ENCODE peak calls at places on chromosomes 1 and 21, in four cellular contexts. S is upper lobe of left lung; A is activated T-cell treated with anti-CD3 and anti-CD28 coated beads, Interleukin-2, amount 50 U/mL, for 72 hours; J is Panc1. H is an unnamed sample.

GRCh38 chr1:235617808-235618207 is 31.8 kb downstream of the GNG4 start:
- ATAC-seq in S (no peak), J (peak; percentile 63), A (no peak), H (no peak)

GRCh38 chr1:198662821-198663220 is 24.0 kb downstream of the PTPRC start:
- ATAC-seq in J (no peak), A (peak; percentile 54), S (no peak), H (peak; percentile 65)

GRCh38 chr21:29817450-29817849 is 122.3 kb downstream of the GRIK1 start:
- ATAC-seq in J (no peak), S (no peak), A (no peak), H (no peak)

GRCh38 chr1:35143737-35144508 is 49.0 kb downstream of the SFPQ start:
- ATAC-seq in J (no peak), S (no peak), A (no peak), H (no peak)

GRCh38 chr1:192448026-192448578 is 127.5 kb upstream of the RGS1 start:
- ATAC-seq in A (no peak), J (no peak), S (no peak), H (no peak)

GRCh38 chr1:156517746-156518145 is 17.2 kb upstream of the MEF2D start:
- ATAC-seq in J (no peak), A (no peak), S (no peak), H (no peak)

GRCh38 chr1:66985835-66986234 is 61.0 kb downstream of the MIER1 start:
- ATAC-seq in S (no peak), J (no peak), A (no peak), H (no peak)

GRCh38 chr1:160401487-160401805 is 1.1 kb downstream of the VANGL2 start:
- ATAC-seq in J (no peak), S (no peak), A (no peak), H (no peak)

GRCh38 chr1:28928306-28928987 is 14.1 kb downstream of the EPB41 start:
- ATAC-seq in J (no peak), S (no peak), A (no peak), H (peak; percentile 43)

GRCh38 chr1:203444077-203444683 is 31.4 kb upstream of the PRELP start:
- ATAC-seq in S (no peak), A (no peak), J (no peak), H (no peak)

GRCh38 chr1:23793861-23794731 is 3.2 kb downstream of the LYPLA2 start:
- ATAC-seq in A (no peak), S (no peak), J (no peak), H (no peak)

GRCh38 chr1:232162001-232162400 is 467.9 kb downstream of the SIPA1L2 start:
- ATAC-seq in A (no peak), S (no peak), J (no peak), H (no peak)

GRCh38 chr1:171206956-171207355 is 21.9 kb downstream of the FMO2 start:
- ATAC-seq in J (no peak), A (no peak), S (no peak), H (no peak)

GRCh38 chr1:47996406-47997226 is 569 bp downstream of the TRABD2B start:
- ATAC-seq in S (no peak), J (peak; percentile 50), A (no peak), H (no peak)

GRCh38 chr1:5906116-5906515 is 86.1 kb downstream of the NPHP4 start:
- ATAC-seq in S (no peak), J (no peak), A (no peak), H (no peak)

GRCh38 chr1:181189691-181190361 is 101.3 kb downstream of the IER5 start:
- ATAC-seq in S (peak; percentile 63), J (peak; percentile 94), A (peak; percentile 90), H (peak; percentile 85)

GRCh38 chr1:59292557-59292956 is 4.3 kb upstream of the FGGY start:
- ATAC-seq in J (no peak), S (peak; percentile 1), A (no peak), H (no peak)

GRCh38 chr1:185811062-185811709 is 77.0 kb downstream of the HMCN1 start:
- ATAC-seq in J (no peak), S (no peak), A (no peak), H (no peak)

GRCh38 chr1:219741011-219741859 is 128.3 kb upstream of the ZC3H11B start:
- ATAC-seq in S (no peak), J (no peak), A (no peak), H (no peak)

GRCh38 chr1:116841569-116842364 is 67.9 kb upstream of the PTGFRN start:
- ATAC-seq in A (no peak), J (no peak), S (no peak), H (no peak)